ENCODE peak calls at places on chromosomes 11 and 22, in six cellular contexts. V is H9, N is trophoblast cell, X is mesenchymal stem cell, M is H1, F is neuronal stem cell. B is an unnamed sample.

GRCh38 chr11:73185680-73186293 is 32.3 kb upstream of the P2RY2 start:
- DNase-seq in X (peak), M (no peak), N (peak), F (no peak), V (no peak), B (peak)

GRCh38 chr11:84969103-84969502 is 658.0 kb downstream of the DLG2 start:
- DNase-seq in N (peak), F (no peak), X (peak), M (no peak), V (no peak), B (no peak)

GRCh38 chr22:39414886-39415285 is 15.3 kb downstream of the TAB1 start:
- DNase-seq in N (no peak), X (no peak), V (no peak), F (no peak), M (no peak), B (no peak)

GRCh38 chr11:77063407-77063806 is 3.4 kb upstream of the CAPN5 start:
- DNase-seq in F (no peak), N (peak), V (no peak), X (no peak), M (no peak), B (no peak)

GRCh38 chr22:17120711-17121234 is 387 bp downstream of the TMEM121B start:
- DNase-seq in M (no peak), V (no peak), N (no peak), X (no peak), F (peak), B (no peak)

GRCh38 chr11:122661182-122661945 is 5.8 kb downstream of the UBASH3B start:
- DNase-seq in F (peak), N (peak), X (peak), V (no peak), M (no peak), B (peak)

GRCh38 chr22:29308791-29309262 is 2.4 kb downstream of the GAS2L1 start:
- DNase-seq in V (no peak), N (no peak), M (no peak), F (no peak), X (peak), B (peak)

GRCh38 chr11:130606781-130607511 is 158.5 kb downstream of the ADAMTS15 start:
- DNase-seq in V (no peak), N (no peak), F (no peak), M (no peak), X (no peak), B (peak)

GRCh38 chr11:129895126-129896041 is at the start of gene NFRKB:
- DNase-seq in M (peak), X (peak), N (peak), F (peak), V (peak), B (peak)

GRCh38 chr11:57425565-57426438 is 1.1 kb downstream of the SLC43A3 start:
- DNase-seq in X (peak), F (no peak), N (no peak), V (no peak), M (no peak), B (peak)

GRCh38 chr11:130719516-130719915 is 196.8 kb downstream of the SNX19 start:
- DNase-seq in X (peak), M (no peak), V (no peak), N (peak), F (no peak), B (peak)

GRCh38 chr11:20670932-20671403 is 1.6 kb downstream of the NELL1 start:
- DNase-seq in X (no peak), N (no peak), V (peak), M (no peak), F (no peak), B (no peak)

GRCh38 chr11:31419138-31419537 is 49.5 kb downstream of the DNAJC24 start:
- DNase-seq in V (no peak), X (no peak), M (no peak), N (no peak), F (no peak), B (no peak)

GRCh38 chr22:27424319-27424718 is 377.2 kb downstream of the MN1 start:
- DNase-seq in F (no peak), X (peak), V (no peak), M (no peak), N (peak), B (peak)

GRCh38 chr11:93850585-93851018 is at the start of gene VSTM5:
- DNase-seq in V (no peak), X (no peak), N (no peak), F (no peak), M (no peak), B (no peak)

GRCh38 chr22:20953668-20954500 is 13.2 kb upstream of the AIFM3 start:
- DNase-seq in F (no peak), N (peak), M (no peak), V (no peak), X (peak), B (peak)

GRCh38 chr22:39317756-39318506 is 1.5 kb downstream of the RPL3 start:
- DNase-seq in X (peak), F (no peak), N (peak), M (no peak), V (no peak), B (peak)

GRCh38 chr11:5004429-5005274 is 10.0 kb downstream of the OR51L1 start:
- DNase-seq in X (peak), N (peak), F (peak), M (peak), V (peak), B (peak)

GRCh38 chr11:72570893-72571741 is 103.1 kb downstream of the PDE2A start:
- DNase-seq in M (no peak), X (peak), N (no peak), V (peak), F (no peak), B (no peak)

GRCh38 chr11:1943977-1944376 is 3.2 kb upstream of the MRPL23 start:
- DNase-seq in N (no peak), X (no peak), V (no peak), M (no peak), F (no peak), B (peak)

GRCh38 chr11:112725636-112726035 is 235.6 kb upstream of the NCAM1 start:
- DNase-seq in M (no peak), N (no peak), F (no peak), X (no peak), V (no peak), B (no peak)

GRCh38 chr11:2803186-2804057 is 82.2 kb downstream of the CDKN1C start:
- DNase-seq in F (no peak), N (no peak), V (peak), X (no peak), M (no peak), B (no peak)

GRCh38 chr11:67118059-67118766 is 850 bp upstream of the KDM2A start:
- DNase-seq in X (no peak), N (peak), F (no peak), M (no peak), V (peak), B (no peak)

GRCh38 chr11:45815747-45816146 is 10.8 kb downstream of the SLC35C1 start:
- DNase-seq in N (peak), M (no peak), F (no peak), X (peak), V (peak), B (peak)

GRCh38 chr11:132030896-132031295 is 660.5 kb downstream of the NTM start:
- DNase-seq in X (no peak), N (no peak), M (no peak), F (no peak), V (no peak), B (peak)

GRCh38 chr11:10601722-10602281 is 33.3 kb upstream of the LYVE1 start:
- DNase-seq in X (no peak), N (no peak), F (no peak), V (no peak), M (no peak), B (no peak)

GRCh38 chr11:63610604-63611394 is 3.4 kb downstream of the PLAAT3 start:
- DNase-seq in F (no peak), X (no peak), M (peak), V (peak), N (peak), B (no peak)

GRCh38 chr22:50739894-50740293 is 1.9 kb downstream of the ACR start:
- DNase-seq in N (no peak), X (no peak), M (no peak), F (no peak), V (no peak), B (no peak)

DNA sequence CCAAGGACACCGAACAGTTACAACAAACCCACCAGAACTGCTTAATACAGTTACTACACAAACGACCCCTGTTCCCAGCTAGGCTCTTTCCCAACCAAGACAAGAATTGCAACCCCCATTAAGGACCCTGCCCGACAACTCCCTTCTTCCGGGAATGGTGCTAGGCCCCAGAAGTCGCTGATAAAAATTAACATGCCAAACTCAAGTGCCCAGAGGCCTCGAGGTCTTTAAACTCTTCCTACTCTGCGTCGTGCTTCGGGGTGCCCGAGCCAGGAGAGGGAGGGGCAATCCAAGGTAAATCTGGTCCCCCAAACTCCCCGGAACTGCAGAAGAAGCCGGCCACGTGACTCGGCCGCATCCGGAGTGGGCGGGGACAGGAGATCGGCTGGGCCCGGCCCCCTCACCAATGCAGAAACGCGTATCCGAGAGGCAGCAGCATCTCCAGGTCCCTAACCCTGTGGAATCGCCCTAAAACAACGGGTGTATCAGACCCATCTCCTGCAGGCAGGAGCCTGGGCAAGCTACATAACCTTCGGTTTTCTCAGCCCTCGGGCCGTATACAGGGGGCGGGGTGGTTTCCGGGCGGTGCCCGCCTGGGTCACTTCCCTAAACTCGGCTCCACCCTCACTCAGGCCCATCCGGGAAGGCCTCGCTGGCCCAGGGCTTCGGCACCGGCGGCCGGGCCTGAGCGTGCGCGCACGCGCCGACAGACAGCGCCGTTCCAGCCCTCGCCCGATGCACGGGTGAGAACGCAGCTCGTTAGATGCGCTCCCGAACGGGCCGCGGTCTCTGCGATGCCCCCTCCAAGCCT is 1.1 kb downstream of the CFL1 start:
- DNase-seq in M (no peak), X (peak), N (peak), F (peak), V (peak), B (peak)
- H4K8ac ChIP-seq in M (peak), X (peak), N (peak), F (no peak), V (no peak), B (no peak)

DNA sequence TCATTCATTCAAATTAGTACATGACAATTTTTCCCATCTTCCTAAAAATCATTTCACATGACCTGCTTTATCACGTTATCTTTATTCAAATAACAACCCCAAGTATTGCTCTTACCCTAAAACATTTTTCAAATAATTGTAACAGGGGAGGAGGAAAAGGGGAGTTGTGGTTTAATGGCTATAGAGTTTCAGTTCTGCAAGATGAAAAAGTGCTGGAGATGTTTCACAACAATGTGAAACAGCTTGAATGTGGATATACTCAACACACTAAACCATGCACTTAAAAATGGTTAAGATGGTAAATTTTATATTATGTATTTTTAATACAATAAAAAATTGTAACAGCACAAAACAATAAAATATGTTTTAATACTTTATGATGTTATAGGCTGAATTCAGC is 161.6 kb upstream of the GUCY1A2 start:
- DNase-seq in X (no peak), N (no peak), F (no peak), M (no peak), V (no peak), B (no peak)
- H3K14ac ChIP-seq in X (no peak), N (no peak), F (no peak), M (no peak), V (no peak), B (no peak)

DNA sequence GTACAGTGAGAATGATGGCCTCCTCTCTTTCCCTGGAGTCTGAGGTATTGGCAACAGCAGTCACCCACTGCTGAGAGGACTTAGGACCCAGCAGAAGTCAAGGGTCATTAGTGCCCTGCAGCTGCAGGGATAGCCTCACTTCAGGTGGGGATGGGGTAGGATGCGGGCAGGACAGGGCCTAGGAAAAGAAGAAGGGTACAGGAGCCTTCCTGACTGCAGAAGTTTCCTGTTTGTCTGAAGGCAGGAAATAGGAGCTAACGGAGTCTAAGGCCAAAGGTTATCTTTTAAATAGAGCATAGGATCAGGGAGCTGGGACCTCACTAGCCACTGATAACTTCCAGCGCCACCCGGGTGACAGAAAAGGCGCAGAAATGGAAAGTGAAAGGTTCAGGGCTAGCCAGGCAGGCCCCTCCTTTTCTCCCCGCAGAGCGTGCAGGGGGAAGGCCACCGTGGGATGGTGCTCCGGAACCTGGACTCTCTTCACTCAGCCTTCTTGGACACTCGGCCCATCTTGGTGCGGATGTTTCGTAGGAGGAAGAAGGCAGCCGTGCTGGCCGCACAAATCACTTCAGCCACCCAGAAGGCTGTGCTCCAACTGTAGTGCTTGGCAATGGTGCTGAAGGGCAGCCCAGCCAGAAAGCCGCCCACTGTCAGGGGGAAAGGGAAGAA is 6.0 kb downstream of the TRAPPC4 start:
- DNase-seq in V (no peak), F (no peak), N (peak), M (no peak), X (no peak), B (no peak)
- H4K8ac ChIP-seq in V (no peak), F (no peak), N (no peak), M (no peak), X (peak), B (no peak)

GRCh38 chr11:78450866-78451265 is 33.2 kb upstream of the GAB2 start:
- DNase-seq in M (no peak), X (no peak), N (no peak), F (no peak), V (no peak), B (no peak)

GRCh38 chr11:78444726-78445125 is 27.1 kb upstream of the GAB2 start:
- DNase-seq in N (peak), X (no peak), M (no peak), V (no peak), F (no peak), B (no peak)

GRCh38 chr11:78441956-78442355 is 24.3 kb upstream of the GAB2 start:
- DNase-seq in F (no peak), V (no peak), M (no peak), N (no peak), X (no peak), B (no peak)

GRCh38 chr11:78449866-78450265 is 32.2 kb upstream of the GAB2 start:
- DNase-seq in V (no peak), F (no peak), N (peak), X (peak), M (no peak), B (peak)

DNA sequence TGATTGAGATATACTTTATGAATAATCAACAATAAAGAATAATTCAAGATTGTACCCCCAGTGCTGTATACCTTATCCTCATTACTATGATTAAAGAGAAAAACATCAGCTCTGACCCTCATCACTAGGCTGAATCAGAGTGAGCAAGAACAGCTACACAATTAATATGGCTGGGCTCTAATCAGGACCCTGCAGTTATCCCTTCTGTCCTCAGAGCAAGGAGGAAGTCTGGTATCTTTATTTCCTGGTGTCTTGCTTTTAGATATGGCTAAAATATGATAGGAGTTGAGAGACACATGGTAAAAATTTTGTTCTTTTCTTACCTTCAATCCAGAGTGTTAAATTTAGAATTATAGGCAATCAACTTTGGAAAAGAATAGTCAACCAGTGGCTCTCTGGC is 28.6 kb upstream of the GAB2 start:
- DNase-seq in M (no peak), X (no peak), V (no peak), N (no peak), F (no peak), B (no peak)
- H3K14ac ChIP-seq in M (no peak), X (no peak), V (no peak), N (no peak), F (no peak), B (no peak)

GRCh38 chr11:95277868-95278267 is 46.9 kb upstream of the SESN3 start:
- DNase-seq in M (no peak), V (no peak), N (peak), X (no peak), F (no peak), B (no peak)
- H4K8ac ChIP-seq in M (no peak), V (no peak), N (no peak), X (no peak), F (no peak), B (no peak)

GRCh38 chr11:71068963-71069362 is 183.4 kb downstream of the SHANK2 start:
- DNase-seq in X (no peak), M (no peak), V (no peak), F (no peak), N (no peak), B (no peak)
- H3K14ac ChIP-seq in X (no peak), M (no peak), V (no peak), F (no peak), N (no peak), B (no peak)

GRCh38 chr11:125516266-125516665 is 20.2 kb upstream of the FEZ1 start:
- DNase-seq in M (no peak), N (no peak), X (no peak), V (no peak), F (no peak), B (no peak)
- H4K8ac ChIP-seq in M (no peak), N (no peak), X (no peak), V (no peak), F (no peak), B (no peak)

GRCh38 chr22:36194971-36195370 is 6.6 kb downstream of the APOL4 start:
- DNase-seq in F (peak), V (peak), X (peak), N (peak), M (peak), B (peak)

GRCh38 chr22:36194385-36194784 is 7.2 kb downstream of the APOL4 start:
- DNase-seq in V (no peak), X (no peak), F (no peak), M (no peak), N (no peak), B (no peak)

GRCh38 chr22:36193171-36193570 is 8.4 kb downstream of the APOL4 start:
- DNase-seq in M (no peak), N (no peak), X (no peak), V (no peak), F (no peak), B (no peak)

GRCh38 chr22:36192601-36193000 is 9.0 kb downstream of the APOL4 start:
- DNase-seq in V (no peak), N (no peak), X (no peak), M (no peak), F (no peak), B (no peak)

DNA sequence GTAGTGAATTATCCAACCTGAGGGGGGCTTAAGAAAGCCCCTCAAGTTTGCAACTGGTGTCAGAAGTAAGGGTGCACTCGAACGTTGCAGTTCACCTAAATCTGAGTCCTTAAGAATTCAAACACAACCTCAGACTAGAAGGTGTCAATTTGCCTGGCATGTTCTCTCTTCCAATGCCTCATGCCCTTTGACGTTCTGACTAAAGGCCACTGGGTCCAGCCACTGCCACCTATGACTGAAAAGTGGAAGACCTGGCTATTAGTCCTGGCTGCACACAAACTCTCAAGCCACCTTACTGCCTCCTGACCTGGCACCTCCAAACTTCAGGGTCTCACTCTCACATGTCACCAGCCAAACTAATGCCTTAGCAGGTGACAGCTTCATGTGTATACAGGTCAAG is 8.0 kb downstream of the APOL4 start:
- DNase-seq in X (no peak), M (no peak), N (no peak), V (no peak), F (no peak), B (no peak)
- H3K14ac ChIP-seq in X (no peak), M (no peak), N (no peak), V (no peak), F (no peak), B (no peak)

DNA sequence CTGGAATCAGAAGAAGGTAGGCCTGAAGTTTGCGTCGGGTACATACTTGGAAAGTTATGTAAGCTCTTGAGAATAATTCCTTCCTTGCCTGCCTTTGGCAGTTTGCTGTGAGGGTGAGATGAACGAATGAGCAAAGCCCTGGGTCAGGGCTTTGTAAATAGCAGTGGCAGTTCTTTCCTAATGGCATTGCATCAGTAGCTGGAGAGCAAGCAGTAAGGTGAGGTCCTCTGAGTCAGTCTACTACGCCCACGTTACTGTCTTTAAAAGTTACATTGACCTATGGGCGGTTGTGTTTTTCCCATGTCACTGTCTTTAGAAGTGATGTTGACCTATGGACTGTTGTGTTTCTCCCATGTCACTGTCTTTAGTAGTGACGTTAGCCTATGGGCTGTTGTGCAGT is 179.1 kb upstream of the E2F8 start:
- DNase-seq in F (no peak), M (no peak), X (peak), N (peak), V (no peak), B (peak)
- H4K8ac ChIP-seq in F (no peak), M (no peak), X (no peak), N (no peak), V (no peak), B (peak)